ENCODE peak calls at places on chromosomes 5 and 9, in four cellular contexts. H is frontal cortex; F is AG04449; I is CD8-positive, alpha-beta memory T cell. A is an unnamed sample.

GRCh38 chr5:158847772-158848171 is 251.9 kb downstream of the EBF1 start:
- DNase-seq in H (no peak), F (no peak), I (no peak), A (no peak)

GRCh38 chr9:127013597-127013996 is 99.0 kb downstream of the RALGPS1 start:
- DNase-seq in H (no peak), F (no peak), I (no peak), A (no peak)

GRCh38 chr9:80555782-80556325 is 984.1 kb downstream of the TLE4 start:
- DNase-seq in H (no peak), F (no peak), I (no peak), A (no peak)

GRCh38 chr9:77021928-77022782 is 2.7 kb downstream of the FOXB2 start:
- DNase-seq in H (peak), F (no peak), I (no peak), A (no peak)

GRCh38 chr5:166509085-166509484 is 1782.4 kb upstream of the WWC1 start:
- DNase-seq in H (no peak), F (no peak), I (no peak), A (no peak)

GRCh38 chr5:145975001-145975360 is 38.6 kb downstream of the SH3RF2 start:
- DNase-seq in H (no peak), F (no peak), I (no peak), A (no peak)

GRCh38 chr9:71549023-71549422 is 219.3 kb downstream of the CEMIP2 start:
- DNase-seq in H (no peak), F (no peak), I (no peak), A (no peak)

GRCh38 chr5:5523066-5523505 is 100.6 kb downstream of the ICE1 start:
- DNase-seq in H (no peak), F (no peak), I (peak), A (no peak)

GRCh38 chr9:27749838-27750237 is 176.6 kb upstream of the C9orf72 start:
- DNase-seq in H (no peak), F (no peak), I (no peak), A (no peak)

GRCh38 chr5:32233696-32234447 is 59.8 kb upstream of the GOLPH3 start:
- DNase-seq in H (no peak), F (no peak), I (no peak), A (peak)

GRCh38 chr9:130327781-130328348 is 62.3 kb downstream of the HMCN2 start:
- DNase-seq in H (no peak), F (no peak), I (no peak), A (no peak)

GRCh38 chr5:180873628-180874520 is 12.8 kb upstream of the ZFP62 start:
- DNase-seq in H (no peak), F (no peak), I (peak), A (no peak)

GRCh38 chr5:135085133-135085935 is 51.3 kb upstream of the PITX1 start:
- DNase-seq in H (no peak), F (no peak), I (no peak), A (no peak)

GRCh38 chr9:125525846-125526619 is 181.0 kb downstream of the MAPKAP1 start:
- DNase-seq in H (no peak), F (peak), I (no peak), A (no peak)

GRCh38 chr9:5896863-5897262 is 6.2 kb downstream of the MLANA start:
- DNase-seq in H (no peak), F (no peak), I (no peak), A (no peak)

GRCh38 chr9:5441043-5441442 is 3.3 kb upstream of the PLGRKT start:
- DNase-seq in H (no peak), F (no peak), I (no peak), A (no peak)

GRCh38 chr5:134106991-134107701 is 7.3 kb upstream of the TCF7 start:
- DNase-seq in H (no peak), F (no peak), I (no peak), A (no peak)

GRCh38 chr5:107985144-107985543 is 314.4 kb upstream of the EFNA5 start:
- DNase-seq in H (no peak), F (no peak), I (no peak), A (no peak)

GRCh38 chr5:10913846-10914245 is 152.8 kb upstream of the DAP start:
- DNase-seq in H (no peak), F (peak), I (no peak), A (peak)

GRCh38 chr9:93096131-93096802 is at the start of gene CARD19:
- DNase-seq in H (peak), F (no peak), I (peak), A (no peak)

GRCh38 chr9:124399323-124399962 is 15.8 kb downstream of the PSMB7 start:
- DNase-seq in H (no peak), F (no peak), I (no peak), A (no peak)

GRCh38 chr9:122922713-122923112 is 8.6 kb downstream of the ZBTB26 start:
- DNase-seq in H (no peak), F (no peak), I (no peak), A (no peak)

GRCh38 chr9:78866228-78867132 is 569.6 kb downstream of the PSAT1 start:
- DNase-seq in H (no peak), F (peak), I (no peak), A (no peak)